ENCODE peak calls at places on chromosomes 2 and 18, in five cellular contexts. Y is tibial nerve, E is astrocyte, J is fibroblast of the aortic adventitia, A is colonic mucosa. U is an unnamed sample.
A peak's percentile ranks its signal among the peaks of the same experiment; 100 is the strongest.

GRCh38 chr2:215870986-215871385 is 142.4 kb downstream of the MREG start:
- DNase-seq in Y (no peak), E (no peak), J (no peak), A (no peak), U (no peak)

GRCh38 chr2:100783986-100784385 is 36.0 kb upstream of the NPAS2 start:
- DNase-seq in Y (no peak), E (peak; percentile 17), J (no peak), A (no peak), U (no peak)

GRCh38 chr2:35298493-35298892 is 1057.1 kb upstream of the CRIM1 start:
- DNase-seq in Y (no peak), E (peak; percentile 90), J (no peak), A (no peak), U (peak; percentile 53)

GRCh38 chr2:96274355-96275056 is 8.5 kb downstream of the CIAO1 start:
- DNase-seq in Y (no peak), E (no peak), J (no peak), A (no peak), U (no peak)

GRCh38 chr2:23432531-23432930 is 47.6 kb downstream of the KLHL29 start:
- DNase-seq in Y (no peak), E (no peak), J (no peak), A (no peak), U (no peak)

GRCh38 chr2:168993538-168993937 is 37.6 kb downstream of the ABCB11 start:
- DNase-seq in Y (no peak), E (no peak), J (no peak), A (no peak), U (no peak)

GRCh38 chr2:43005975-43006833 is 213.8 kb upstream of the HAAO start:
- DNase-seq in Y (no peak), E (no peak), J (no peak), A (no peak), U (no peak)

GRCh38 chr2:63881208-63881607 is 39.5 kb downstream of the UGP2 start:
- DNase-seq in Y (no peak), E (no peak), J (no peak), A (no peak), U (no peak)

GRCh38 chr2:69116438-69116837 is 103.5 kb downstream of the ANTXR1 start:
- DNase-seq in Y (no peak), E (no peak), J (peak; percentile 48), A (no peak), U (no peak)

GRCh38 chr2:241254904-241255351 is 60.5 kb downstream of the HDLBP start:
- DNase-seq in Y (no peak), E (no peak), J (no peak), A (no peak), U (no peak)

GRCh38 chr2:113046465-113046864 is 6.2 kb downstream of the IL36B start:
- DNase-seq in Y (no peak), E (no peak), J (no peak), A (no peak), U (no peak)
- TF ChIP-seq CTCF in Y (no peak), E (no peak), J (no peak), A (no peak), U (no peak)

GRCh38 chr18:63321291-63321690 is 1.7 kb upstream of the BCL2 start:
- DNase-seq in Y (no peak), E (no peak), J (no peak), A (no peak), U (no peak)

GRCh38 chr18:63322246-63322645 is 2.7 kb upstream of the BCL2 start:
- DNase-seq in Y (no peak), E (no peak), J (no peak), A (no peak), U (no peak)

GRCh38 chr18:63319383-63320040 is at the start of gene BCL2:
- DNase-seq in Y (peak; percentile 42), E (peak; percentile 18), J (peak; percentile 40), A (peak; percentile 50), U (peak; percentile 42)

GRCh38 chr18:63320041-63320689 is 596 bp upstream of the BCL2 start:
- DNase-seq in Y (peak; percentile 80), E (peak; percentile 69), J (peak; percentile 81), A (peak; percentile 84), U (peak; percentile 85)

GRCh38 chr18:63320690-63321265 is 1.2 kb upstream of the BCL2 start:
- DNase-seq in Y (peak; percentile 34), E (peak; percentile 49), J (peak; percentile 41), A (peak; percentile 73), U (no peak)
- H3K4me3 ChIP-seq in Y (peak overlapping the region; percentile 53), E (peak overlapping the region; percentile 57), J (peak overlapping the region; percentile 74), A (peak overlapping the region; percentile 36), U (peak overlapping the region; percentile 74)

GRCh38 chr2:135473567-135473966 is 57.5 kb downstream of the ZRANB3 start:
- DNase-seq in Y (no peak), E (peak; percentile 1), J (peak; percentile 12), A (no peak), U (peak; percentile 52)
- TF ChIP-seq CTCF in Y (no peak), E (peak; percentile 39), J (peak; percentile 37), A (no peak), U (peak; percentile 64)

DNA sequence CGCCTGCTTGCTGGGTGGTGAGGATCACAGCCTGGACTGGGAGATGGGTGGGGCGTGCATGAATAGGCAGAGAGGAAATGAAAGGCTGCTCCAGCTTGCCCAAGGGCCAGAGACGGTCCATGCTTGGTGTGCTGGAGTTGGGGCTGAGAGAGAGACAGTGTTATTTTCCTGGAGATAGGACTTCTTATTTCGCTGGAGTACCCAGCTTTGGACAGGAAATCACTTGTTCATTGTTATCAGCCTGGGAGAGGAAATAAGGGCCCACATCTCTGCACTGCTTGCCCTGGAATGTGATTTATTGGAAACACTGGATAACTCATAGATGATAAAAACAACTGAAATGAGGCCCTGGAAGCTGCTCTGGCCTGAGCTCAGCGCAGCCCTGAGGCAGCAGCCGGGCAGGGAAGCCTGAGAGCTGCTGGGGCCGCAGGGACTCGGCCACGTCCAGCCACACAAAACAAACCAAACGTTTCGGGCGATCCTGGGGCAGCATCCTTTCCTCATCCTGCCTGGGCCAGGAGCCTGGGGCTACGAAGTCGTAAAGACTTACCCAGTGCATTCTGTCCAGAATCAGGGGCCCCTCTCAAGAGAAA is 250.8 kb downstream of the EIPR1 start:
- DNase-seq in Y (no peak), E (no peak), J (peak; percentile 16), A (no peak), U (peak; percentile 20)
- H3K4me3 ChIP-seq in Y (no peak overlapping the region), E (no peak overlapping the region), J (no peak overlapping the region), A (no peak overlapping the region), U (no peak overlapping the region)

GRCh38 chr2:59458862-59459261 is 1094.6 kb downstream of the BCL11A start:
- DNase-seq in Y (no peak), E (no peak), J (no peak), A (no peak), U (no peak)
- TF ChIP-seq CTCF in Y (no peak), E (no peak), J (no peak), A (no peak), U (no peak)

GRCh38 chr2:176639016-176639343 is 369.7 kb downstream of the MTX2 start:
- DNase-seq in Y (no peak), E (no peak), J (no peak), A (no peak), U (no peak)
- H3K4me3 ChIP-seq in Y (no peak overlapping the region), E (no peak overlapping the region), J (no peak overlapping the region), A (no peak overlapping the region), U (no peak overlapping the region)

GRCh38 chr2:47510745-47511144 is 107.8 kb downstream of the MSH2 start:
- DNase-seq in Y (no peak), E (no peak), J (no peak), A (no peak), U (no peak)
- TF ChIP-seq CTCF in Y (no peak), E (no peak), J (no peak), A (no peak), U (no peak)

U was measured in fibroblast of pulmonary artery.